ENCODE peak calls at places on chromosomes 12 and 14, in six cellular contexts. V is GM12878, B is SK-N-SH, I is HCT116, U is HepG2, L is K562. K is an unnamed sample.

GRCh38 chr14:42140831-42141279 is 534.2 kb downstream of the LRFN5 start:
- DNase-seq in V (no peak), B (no peak), I (no peak), U (no peak), L (no peak), K (peak)

GRCh38 chr14:65751510-65751909 is 339.0 kb downstream of the FUT8 start:
- DNase-seq in V (no peak), B (no peak), I (no peak), U (no peak), L (no peak), K (no peak)

GRCh38 chr12:101854747-101855146 is 22.6 kb upstream of the DRAM1 start:
- DNase-seq in V (no peak), B (no peak), I (no peak), U (no peak), L (peak), K (no peak)

GRCh38 chr14:100297320-100298300 is 8.6 kb downstream of the SLC25A29 start:
- DNase-seq in V (peak), B (peak), I (no peak), U (no peak), L (no peak), K (no peak)

GRCh38 chr14:38310420-38310995 is 54.6 kb upstream of the CLEC14A start:
- DNase-seq in V (no peak), B (no peak), I (no peak), U (no peak), L (no peak), K (no peak)

GRCh38 chr14:34692898-34693227 is 21.5 kb downstream of the CFL2 start:
- DNase-seq in V (no peak), B (no peak), I (no peak), U (no peak), L (no peak), K (no peak)

GRCh38 chr12:28586481-28586880 is 396.2 kb downstream of the CCDC91 start:
- DNase-seq in V (no peak), B (no peak), I (no peak), U (no peak), L (no peak), K (no peak)

GRCh38 chr14:88342980-88343379 is 19.9 kb upstream of the KCNK10 start:
- DNase-seq in V (no peak), B (no peak), I (no peak), U (no peak), L (no peak), K (no peak)

GRCh38 chr14:105761842-105762241 is 235.5 kb downstream of the TMEM121 start:
- DNase-seq in V (no peak), B (no peak), I (no peak), U (no peak), L (no peak), K (no peak)

GRCh38 chr12:124767075-124767821 is 96.4 kb downstream of the SCARB1 start:
- DNase-seq in V (peak), B (peak), I (no peak), U (peak), L (peak), K (no peak)

GRCh38 chr14:79418649-79419415 is 792.5 kb downstream of the DIO2 start:
- DNase-seq in V (no peak), B (no peak), I (no peak), U (no peak), L (no peak), K (no peak)

GRCh38 chr14:63840981-63841380 is 11.8 kb upstream of the SYNE2 start:
- DNase-seq in V (no peak), B (no peak), I (no peak), U (peak), L (no peak), K (no peak)

GRCh38 chr14:61927521-61927920 is 165.3 kb downstream of the SNAPC1 start:
- DNase-seq in V (no peak), B (no peak), I (no peak), U (no peak), L (no peak), K (no peak)
- TF ChIP-seq REST in V (no peak), B (no peak), I (no peak), U (no peak), L (no peak), K (no peak)

GRCh38 chr14:71414631-71415403 is 507.6 kb downstream of the PCNX1 start:
- DNase-seq in V (no peak), B (peak), I (no peak), U (no peak), L (no peak), K (no peak)

GRCh38 chr14:71415404-71415690 is 508.1 kb downstream of the PCNX1 start:
- DNase-seq in V (no peak), B (no peak), I (no peak), U (no peak), L (no peak), K (no peak)

GRCh38 chr14:71418591-71419245 is 511.5 kb downstream of the PCNX1 start:
- DNase-seq in V (no peak), B (no peak), I (no peak), U (no peak), L (peak), K (no peak)

GRCh38 chr14:71411766-71412165 is 504.5 kb downstream of the PCNX1 start:
- DNase-seq in V (no peak), B (no peak), I (no peak), U (no peak), L (no peak), K (no peak)

DNA sequence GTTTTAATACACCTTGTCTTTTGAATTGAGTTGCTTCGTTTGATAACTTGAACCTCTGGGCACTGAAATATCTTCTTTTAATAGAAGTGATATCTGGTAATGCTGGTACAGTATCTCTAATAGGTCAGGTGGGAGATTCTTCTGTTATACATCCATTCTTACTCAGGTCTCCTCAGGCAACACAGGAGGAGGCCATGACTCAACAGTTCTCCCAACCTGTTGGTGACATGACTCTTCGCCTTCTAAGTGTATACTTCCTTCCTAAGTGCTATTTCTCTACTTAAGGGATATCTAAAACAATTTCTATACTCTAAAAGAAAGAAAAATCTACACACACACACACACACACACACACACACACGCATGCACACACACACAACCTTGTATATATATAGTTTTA is 509.1 kb downstream of the PCNX1 start:
- DNase-seq in V (no peak), B (no peak), I (no peak), U (no peak), L (no peak), K (no peak)
- TF ChIP-seq SIN3A in V (no peak), B (no peak), I (no peak), U (no peak), L (no peak), K (no peak)

GRCh38 chr12:68794653-68795253 is 13.2 kb upstream of the MDM2 start:
- DNase-seq in V (no peak), B (no peak), I (no peak), U (no peak), L (no peak), K (no peak)
- TF ChIP-seq REST in V (no peak), B (no peak), I (no peak), U (no peak), L (no peak), K (no peak)

GRCh38 chr14:22316473-22316872 is 272.6 kb downstream of the DAD1 start:
- DNase-seq in V (no peak), B (no peak), I (no peak), U (no peak), L (no peak), K (no peak)

GRCh38 chr14:22318951-22319350 is 270.1 kb downstream of the DAD1 start:
- DNase-seq in V (no peak), B (no peak), I (no peak), U (no peak), L (no peak), K (no peak)

GRCh38 chr14:22320353-22320733 is 268.7 kb downstream of the DAD1 start:
- DNase-seq in V (no peak), B (no peak), I (no peak), U (no peak), L (no peak), K (no peak)

GRCh38 chr14:22315336-22315735 is 273.7 kb downstream of the DAD1 start:
- DNase-seq in V (no peak), B (no peak), I (no peak), U (no peak), L (no peak), K (no peak)

DNA sequence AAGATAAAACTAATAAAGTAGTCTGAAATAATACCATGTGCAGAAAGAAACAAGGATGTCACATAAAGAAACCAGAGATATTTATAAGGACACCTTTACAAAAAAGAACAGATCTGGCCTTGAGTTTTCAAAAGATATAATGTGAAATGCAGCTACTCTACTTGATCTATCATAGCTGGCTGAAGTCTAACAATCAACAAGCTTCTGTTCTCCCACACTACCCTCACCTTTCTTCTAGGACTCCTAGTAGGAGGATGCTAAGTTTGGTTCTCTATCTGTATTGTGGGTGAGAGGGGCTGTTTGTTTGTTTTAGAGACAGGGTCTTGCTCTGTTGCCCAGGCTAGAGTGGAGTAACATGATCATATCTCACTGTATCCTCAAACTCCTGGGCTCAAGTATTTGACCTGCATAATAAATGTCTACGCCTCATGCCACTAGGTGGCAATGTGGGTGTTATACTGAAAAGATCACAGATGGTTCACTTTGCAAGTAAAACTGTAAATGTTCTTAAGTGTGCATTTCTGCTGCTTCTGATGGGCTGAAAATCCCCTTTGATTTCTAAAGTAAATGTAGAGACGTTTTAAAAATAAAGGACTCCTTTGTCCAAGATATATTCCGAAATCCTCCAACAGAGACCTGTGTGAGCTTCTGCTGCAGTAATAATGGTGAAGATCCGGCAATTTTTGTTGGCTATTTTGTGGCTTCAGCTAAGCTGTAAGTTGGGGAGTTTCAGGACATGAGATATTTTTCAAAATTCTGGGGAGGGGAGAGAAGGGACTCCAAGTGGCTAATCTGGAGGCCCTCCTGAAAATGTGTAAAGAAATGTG is 269.3 kb downstream of the DAD1 start:
- DNase-seq in V (peak), B (peak), I (peak), U (peak), L (peak), K (no peak)
- TF ChIP-seq SIN3A in V (no peak), B (no peak), I (no peak), U (no peak), L (no peak), K (no peak)

DNA sequence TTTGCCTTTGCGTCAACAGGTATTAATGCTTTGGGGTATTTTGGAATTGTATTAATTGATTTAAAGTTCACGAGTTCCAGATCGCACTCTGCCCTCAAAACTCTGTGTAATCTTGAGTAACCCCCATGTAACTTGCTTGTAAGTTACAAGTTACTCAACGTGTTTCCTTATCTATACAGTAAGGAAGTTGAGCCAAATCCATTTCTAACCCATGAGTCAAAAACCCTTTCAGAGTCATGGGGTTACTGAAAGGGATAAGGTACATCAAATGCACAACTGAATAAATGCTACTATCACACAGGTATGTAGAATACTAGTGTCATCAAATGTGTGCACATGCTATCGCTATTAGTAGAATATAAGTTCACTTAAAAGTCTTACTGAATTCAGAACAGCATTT is 28.6 kb upstream of the ADAMTS20 start:
- DNase-seq in V (no peak), B (no peak), I (no peak), U (no peak), L (no peak), K (no peak)
- TF ChIP-seq REST in V (no peak), B (no peak), I (no peak), U (no peak), L (no peak), K (no peak)

DNA sequence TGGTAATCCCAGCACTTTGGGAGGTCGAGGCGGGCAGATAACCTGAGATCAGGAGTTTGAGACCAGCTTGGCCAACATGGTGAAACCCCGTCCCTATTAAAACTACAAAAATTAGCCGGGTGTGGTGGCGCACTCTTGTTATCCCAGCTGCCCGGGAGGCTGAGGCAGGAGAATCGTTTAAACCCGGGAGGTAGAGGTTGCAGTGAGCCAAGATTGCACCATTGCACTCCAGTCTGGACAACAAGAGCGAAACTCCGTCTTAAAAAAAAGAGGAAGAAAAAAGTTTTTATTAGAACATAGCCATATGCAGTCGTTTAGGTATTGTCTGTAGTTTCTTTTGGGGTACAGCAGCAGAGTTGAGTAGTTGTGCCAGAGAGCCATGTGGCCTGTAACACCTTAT is 2.0 kb downstream of the ADIPOR2 start:
- DNase-seq in V (no peak), B (no peak), I (no peak), U (no peak), L (no peak), K (no peak)
- TF ChIP-seq SIN3A in V (no peak), B (no peak), I (no peak), U (no peak), L (no peak), K (no peak)

GRCh38 chr12:131793623-131794022 is 34.6 kb upstream of the MMP17 start:
- DNase-seq in V (no peak), B (no peak), I (no peak), U (no peak), L (no peak), K (no peak)
- TF ChIP-seq REST in V (no peak), B (no peak), I (no peak), U (no peak), L (no peak), K (no peak)

K was measured in Panc1.